ENCODE peak calls at places on chromosomes 1 and 21, in ten cellular contexts. Q, N, I, Z, P, L, C, H, T and U are unnamed samples.

GRCh38 chr1:162019006-162019405 is 4.7 kb downstream of the OLFML2B start:
- DNase-seq in Q (peak; percentile 86), N (no peak), I (no peak), Z (no peak), P (no peak), L (no peak), C (no peak), H (no peak), T (no peak), U (no peak)

GRCh38 chr21:28639742-28640141 is 352.9 kb downstream of the LTN1 start:
- DNase-seq in Q (no peak), N (no peak), I (no peak), Z (no peak), P (no peak), L (no peak), C (no peak), H (no peak), T (no peak), U (no peak)

GRCh38 chr1:4270651-4271337 is 370.7 kb upstream of the C1orf174 start:
- DNase-seq in Q (no peak), N (no peak), I (no peak), Z (no peak), P (no peak), L (no peak), C (no peak), H (no peak), T (no peak), U (no peak)

GRCh38 chr1:218284917-218285635 is at the start of gene RRP15:
- DNase-seq in Q (peak; percentile 87), N (peak; percentile 39), I (peak; percentile 96), Z (peak; percentile 85), P (peak; percentile 90), L (peak; percentile 90), C (peak; percentile 88), H (peak; percentile 86), T (peak; percentile 91), U (peak; percentile 95)

GRCh38 chr1:63773496-63773814 is 362 bp upstream of the ROR1 start:
- DNase-seq in Q (no peak), N (no peak), I (no peak), Z (no peak), P (no peak), L (no peak), C (no peak), H (no peak), T (no peak), U (no peak)

GRCh38 chr1:109804660-109805059 is 40.9 kb upstream of the EPS8L3 start:
- DNase-seq in Q (no peak), N (no peak), I (no peak), Z (no peak), P (no peak), L (no peak), C (no peak), H (no peak), T (no peak), U (no peak)

GRCh38 chr1:39450956-39451601 is 40.4 kb upstream of the BMP8A start:
- DNase-seq in Q (peak; percentile 62), N (no peak), I (no peak), Z (no peak), P (no peak), L (no peak), C (no peak), H (no peak), T (no peak), U (no peak)

GRCh38 chr1:65175171-65176070 is 27.4 kb downstream of the AK4 start:
- DNase-seq in Q (peak; percentile 65), N (no peak), I (peak; percentile 46), Z (no peak), P (peak; percentile 25), L (no peak), C (peak; percentile 66), H (peak; percentile 44), T (no peak), U (peak; percentile 74)

GRCh38 chr1:62111084-62111483 is 83.6 kb upstream of the L1TD1 start:
- DNase-seq in Q (no peak), N (no peak), I (no peak), Z (no peak), P (no peak), L (no peak), C (no peak), H (no peak), T (no peak), U (no peak)

GRCh38 chr1:162627662-162628296 is 4.5 kb upstream of the DDR2 start:
- DNase-seq in Q (no peak), N (no peak), I (peak; percentile 36), Z (no peak), P (no peak), L (no peak), C (no peak), H (no peak), T (peak; percentile 8), U (no peak)

GRCh38 chr1:49106438-49106837 is 329.7 kb upstream of the BEND5 start:
- DNase-seq in Q (no peak), N (no peak), I (no peak), Z (no peak), P (no peak), L (no peak), C (no peak), H (no peak), T (no peak), U (no peak)

GRCh38 chr1:93907718-93908117 is 1.5 kb downstream of the GCLM start:
- DNase-seq in Q (peak; percentile 90), N (no peak), I (no peak), Z (no peak), P (no peak), L (no peak), C (peak; percentile 24), H (peak; percentile 54), T (no peak), U (no peak)

GRCh38 chr1:223711173-223711572 is 1.2 kb upstream of the CAPN2 start:
- DNase-seq in Q (peak; percentile 90), N (no peak), I (no peak), Z (no peak), P (no peak), L (no peak), C (no peak), H (peak; percentile 65), T (no peak), U (no peak)

GRCh38 chr1:227999056-227999930 is 7.5 kb upstream of the WNT3A start:
- DNase-seq in Q (peak; percentile 99), N (no peak), I (peak; percentile 75), Z (peak; percentile 8), P (peak; percentile 51), L (no peak), C (peak; percentile 41), H (peak; percentile 80), T (peak; percentile 92), U (peak; percentile 58)

DNA sequence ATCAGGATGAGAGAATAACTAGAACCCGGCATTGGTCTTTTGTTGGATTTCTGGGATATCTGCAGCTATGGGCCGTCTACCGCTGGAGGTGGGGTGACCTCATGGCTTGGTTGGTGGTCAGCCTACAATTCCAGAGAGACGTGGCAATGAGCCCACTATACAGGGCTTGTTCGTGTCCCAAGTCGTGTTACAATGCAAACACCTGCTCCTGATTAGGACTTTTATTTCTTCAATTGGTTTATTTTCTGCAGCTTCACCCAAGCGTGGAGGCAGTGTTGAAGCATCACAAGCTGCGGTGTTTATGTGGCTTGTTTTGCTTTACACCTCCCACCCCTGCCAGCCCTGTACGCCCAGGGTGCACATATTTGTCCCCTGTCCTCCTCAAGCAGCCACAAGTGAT is 211.7 kb upstream of the TMEM51 start:
- DNase-seq in Q (no peak), N (no peak), I (no peak), Z (no peak), P (no peak), L (no peak), C (no peak), H (no peak), T (no peak), U (no peak)
- H3K27ac ChIP-seq in Q (no peak overlapping the region), N (no peak overlapping the region), I (no peak overlapping the region), Z (no peak overlapping the region), P (no peak overlapping the region), L (no peak overlapping the region), C (no peak overlapping the region), H (no peak overlapping the region), T (no peak overlapping the region), U (no peak overlapping the region)

GRCh38 chr1:209650454-209650853 is 1.8 kb downstream of the LAMB3 start:
- DNase-seq in Q (no peak), N (no peak), I (no peak), Z (no peak), P (no peak), L (no peak), C (no peak), H (no peak), T (no peak), U (no peak)

GRCh38 chr1:209651148-209651547 is 1.1 kb downstream of the LAMB3 start:
- DNase-seq in Q (peak; percentile 95), N (no peak), I (no peak), Z (no peak), P (peak; percentile 79), L (no peak), C (peak; percentile 68), H (peak; percentile 88), T (peak; percentile 84), U (peak; percentile 87)

GRCh38 chr1:209647212-209647611 is 5.0 kb downstream of the LAMB3 start:
- DNase-seq in Q (peak; percentile 22), N (no peak), I (no peak), Z (no peak), P (no peak), L (no peak), C (no peak), H (no peak), T (no peak), U (no peak)

GRCh38 chr1:209648366-209648765 is 3.9 kb downstream of the LAMB3 start:
- DNase-seq in Q (peak; percentile 17), N (no peak), I (no peak), Z (no peak), P (no peak), L (no peak), C (no peak), H (no peak), T (no peak), U (no peak)

GRCh38 chr1:209648931-209649776 is 3.1 kb downstream of the LAMB3 start:
- DNase-seq in Q (peak; percentile 90), N (no peak), I (no peak), Z (no peak), P (no peak), L (no peak), C (no peak), H (peak; percentile 95), T (peak; percentile 55), U (no peak)
- H3K4me1 ChIP-seq in Q (peaks cover 64% of the 10 kb centered on the region), N (peaks cover 28% of the 10 kb centered on the region), I (peaks cover 24% of the 10 kb centered on the region), Z (no peaks in the 10 kb centered on the region), P (peaks cover 29% of the 10 kb centered on the region), L (peaks cover 58% of the 10 kb centered on the region), C (peaks cover 95% of the 10 kb centered on the region), H (peaks cover 73% of the 10 kb centered on the region), T (peaks cover 75% of the 10 kb centered on the region), U (peaks cover 90% of the 10 kb centered on the region)

DNA sequence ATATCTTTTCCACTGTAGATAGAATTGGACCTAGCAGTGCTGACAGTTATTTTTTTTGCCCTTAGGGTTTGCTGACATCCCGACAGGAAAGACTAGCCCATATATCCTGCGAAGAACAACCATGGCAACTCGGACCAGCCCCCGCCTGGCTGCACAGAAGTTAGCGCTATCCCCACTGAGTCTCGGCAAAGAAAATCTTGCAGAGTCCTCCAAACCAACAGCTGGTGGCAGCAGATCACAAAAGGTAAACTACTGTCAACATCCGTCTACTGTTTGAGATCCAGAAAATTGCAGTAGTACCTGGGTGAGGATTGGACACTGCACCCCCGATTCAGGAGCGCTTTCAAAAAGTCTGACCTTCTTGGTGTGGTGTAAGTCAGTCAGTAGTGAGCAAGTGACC is 55.8 kb downstream of the CENPF start:
- DNase-seq in Q (no peak), N (no peak), I (peak; percentile 52), Z (no peak), P (no peak), L (no peak), C (no peak), H (no peak), T (no peak), U (no peak)
- TF ChIP-seq CTCF in Q (peak; percentile 61), N (peak; percentile 20), I (peak; percentile 39), Z (no peak), P (no peak), L (no peak), C (peak; percentile 30), H (peak; percentile 49), T (peak; percentile 46), U (no peak)

GRCh38 chr1:30757976-30758688 is 558 bp upstream of the LAPTM5 start:
- DNase-seq in Q (peak; percentile 62), N (no peak), I (no peak), Z (no peak), P (no peak), L (no peak), C (no peak), H (no peak), T (no peak), U (no peak)
- H3K27ac ChIP-seq in Q (no peak overlapping the region), N (peak overlapping the region; percentile 90), I (no peak overlapping the region), Z (no peak overlapping the region), P (no peak overlapping the region), L (peak overlapping the region; percentile 91), C (peak overlapping the region; percentile 59), H (peak overlapping the region; percentile 75), T (no peak overlapping the region), U (peak overlapping the region; percentile 45)